ENCODE peak calls at places on chromosomes 3 and 15, in nine cellular contexts. Y, U, B, Z, V, D, X, A and F are unnamed samples. For H3K27me3, the result is how much of the 10 kb centered on the place peaks cover.

GRCh38 chr3:9916734-9917680 is at the start of gene IL17RC:
- DNase-seq in V (peak), D (peak), X (no peak), Y (peak), B (peak), A (peak), U (peak), Z (peak), F (no peak)

GRCh38 chr15:32774022-32774421 is 56.2 kb downstream of the GREM1 start:
- DNase-seq in X (no peak), V (no peak), D (no peak), B (no peak), Z (no peak), A (no peak), Y (no peak), U (peak), F (no peak)

GRCh38 chr3:8557298-8557697 is 55.7 kb downstream of the LMCD1 start:
- DNase-seq in A (peak), Z (peak), Y (no peak), D (no peak), X (no peak), V (no peak), B (peak), U (peak), F (no peak)

GRCh38 chr15:58142827-58143226 is 4.6 kb downstream of the AQP9 start:
- DNase-seq in V (no peak), Z (no peak), Y (no peak), U (no peak), A (no peak), D (no peak), X (no peak), B (no peak), F (no peak)

GRCh38 chr3:51110586-51110985 is 274.5 kb upstream of the MANF start:
- DNase-seq in X (no peak), A (no peak), U (no peak), B (no peak), V (no peak), Z (no peak), D (no peak), Y (no peak), F (no peak)

GRCh38 chr15:91007266-91007665 is 12.9 kb upstream of the PRC1 start:
- DNase-seq in X (no peak), B (no peak), U (no peak), D (peak), Y (no peak), A (no peak), V (no peak), Z (no peak), F (no peak)

GRCh38 chr3:145902166-145902565 is 258.8 kb downstream of the PLOD2 start:
- DNase-seq in D (no peak), B (no peak), V (no peak), Y (no peak), U (no peak), X (no peak), A (no peak), Z (no peak), F (no peak)

GRCh38 chr3:39762537-39762936 is 46.9 kb upstream of the MYRIP start:
- DNase-seq in V (no peak), X (no peak), B (no peak), A (no peak), Z (no peak), D (no peak), Y (no peak), U (no peak), F (no peak)

GRCh38 chr3:49869525-49870126 is at the start of gene CAMKV:
- DNase-seq in V (peak), D (no peak), Y (peak), B (no peak), Z (no peak), A (no peak), X (peak), U (no peak), F (no peak)

GRCh38 chr3:187186801-187187421 is 10.4 kb upstream of the RTP1 start:
- DNase-seq in B (peak), Y (no peak), Z (peak), U (peak), X (no peak), V (peak), D (peak), A (peak), F (no peak)

GRCh38 chr3:129224984-129225393 is 24.4 kb upstream of the COPG1 start:
- DNase-seq in Z (peak), B (peak), D (peak), Y (no peak), U (peak), X (peak), V (peak), A (peak), F (peak)

GRCh38 chr3:40109641-40110490 is 199.6 kb upstream of the EIF1B start:
- DNase-seq in V (peak), Y (peak), A (no peak), D (no peak), X (no peak), B (no peak), U (peak), Z (no peak), F (no peak)

GRCh38 chr3:183579967-183580720 is 24.6 kb upstream of the KLHL6 start:
- DNase-seq in X (no peak), D (no peak), U (peak), A (peak), V (no peak), Z (peak), B (no peak), Y (no peak), F (no peak)

GRCh38 chr15:75178171-75178937 is 23.3 kb upstream of the C15orf39 start:
- DNase-seq in A (peak), Y (peak), X (no peak), V (peak), D (peak), Z (no peak), U (no peak), B (no peak), F (no peak)

GRCh38 chr3:175664911-175665310 is 805.8 kb downstream of the NAALADL2 start:
- DNase-seq in V (no peak), A (no peak), Z (no peak), D (no peak), B (no peak), U (no peak), Y (no peak), X (no peak), F (no peak)

DNA sequence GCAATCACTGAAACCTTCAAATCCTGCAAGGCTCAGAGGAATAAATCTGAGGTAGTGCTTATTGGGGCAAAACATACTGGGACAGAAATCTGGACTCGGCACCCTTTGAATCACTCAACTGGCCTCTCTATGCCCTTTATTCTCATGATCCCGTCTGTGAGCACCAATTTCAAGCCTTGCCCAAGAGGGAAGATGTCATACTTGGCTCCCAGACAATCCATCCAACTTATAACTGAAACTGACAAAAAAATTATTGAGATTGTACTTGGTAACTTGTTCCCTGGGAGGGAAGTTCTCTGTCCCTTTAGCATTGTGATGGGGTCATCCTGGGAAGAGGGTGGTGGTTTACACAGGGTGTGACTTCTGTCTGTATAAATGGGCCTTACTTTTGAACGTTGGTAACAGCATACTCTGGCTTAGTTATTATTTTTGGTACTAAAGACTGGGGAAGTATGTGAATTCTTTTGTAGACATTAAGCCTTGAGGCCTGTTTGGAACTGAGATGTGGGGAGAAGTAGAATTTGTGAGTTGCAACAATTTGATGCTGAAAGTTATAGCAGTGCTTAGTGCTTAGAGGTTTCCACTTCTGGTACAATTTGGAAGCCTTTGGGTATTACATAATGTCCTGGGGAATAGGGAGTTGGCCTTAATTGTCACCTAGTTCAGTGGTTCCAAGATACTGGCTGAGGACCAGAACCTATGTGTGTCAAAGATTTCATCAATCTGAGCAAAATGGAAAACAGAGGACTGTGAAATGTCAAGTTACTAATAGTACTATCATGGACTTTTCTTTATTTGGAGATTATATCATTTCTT is 15.7 kb downstream of the TLNRD1 start:
- DNase-seq in Y (no peak), B (no peak), V (no peak), U (no peak), X (no peak), A (no peak), D (no peak), Z (no peak), F (no peak)
- TF ChIP-seq CTCF in Y (no peak), B (no peak), V (no peak), U (no peak), X (no peak), A (no peak), D (no peak), Z (no peak), F (no peak)

DNA sequence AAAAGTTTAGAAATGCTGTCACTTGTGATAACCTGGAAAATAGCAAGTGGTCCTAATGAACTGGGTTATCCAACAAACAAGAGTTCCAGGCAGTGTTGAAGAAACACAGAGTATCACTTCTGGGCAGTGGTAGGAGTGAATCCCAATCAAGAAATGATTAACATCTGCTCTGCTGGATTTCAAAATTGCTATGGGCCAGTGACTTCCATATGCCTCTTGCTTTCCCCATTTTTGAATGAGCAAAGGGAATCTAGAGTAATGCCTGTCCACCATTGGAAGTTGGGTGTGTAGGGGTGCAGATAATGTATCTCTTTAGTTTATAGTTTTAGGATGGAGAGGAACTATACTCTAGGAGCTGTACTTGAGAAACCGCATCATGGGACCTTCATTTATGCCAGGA is 236.5 kb downstream of the RPLP1 start:
- DNase-seq in B (no peak), Y (no peak), X (no peak), D (no peak), U (no peak), V (no peak), A (no peak), Z (no peak), F (no peak)
- H3K27me3 ChIP-seq in B (under half), Y (under half), X (under half), D (under half), U (under half), V (under half), A (under half), Z (under half), F (under half)

GRCh38 chr15:41562258-41562657 is 3.2 kb downstream of the TYRO3 start:
- DNase-seq in U (peak), Z (no peak), V (no peak), D (no peak), Y (no peak), A (no peak), X (no peak), B (no peak), F (no peak)

GRCh38 chr15:41561104-41561776 is 2.2 kb downstream of the TYRO3 start:
- DNase-seq in X (no peak), U (no peak), A (no peak), Y (no peak), B (no peak), V (no peak), Z (no peak), D (no peak), F (no peak)

GRCh38 chr15:41564286-41564959 is 5.4 kb downstream of the TYRO3 start:
- DNase-seq in A (no peak), D (no peak), Y (peak), B (no peak), V (peak), U (peak), Z (no peak), X (no peak), F (no peak)

GRCh38 chr15:41561777-41562145 is 2.7 kb downstream of the TYRO3 start:
- DNase-seq in Z (no peak), D (no peak), A (peak), Y (peak), B (no peak), U (peak), V (peak), X (no peak), F (no peak)

GRCh38 chr15:41562784-41563198 is 3.8 kb downstream of the TYRO3 start:
- DNase-seq in Y (no peak), B (no peak), A (no peak), V (no peak), Z (no peak), D (no peak), U (peak), X (no peak), F (no peak)
- TF ChIP-seq CTCF in Y (no peak), B (no peak), A (no peak), V (no peak), Z (no peak), D (no peak), U (no peak), X (no peak), F (no peak)

DNA sequence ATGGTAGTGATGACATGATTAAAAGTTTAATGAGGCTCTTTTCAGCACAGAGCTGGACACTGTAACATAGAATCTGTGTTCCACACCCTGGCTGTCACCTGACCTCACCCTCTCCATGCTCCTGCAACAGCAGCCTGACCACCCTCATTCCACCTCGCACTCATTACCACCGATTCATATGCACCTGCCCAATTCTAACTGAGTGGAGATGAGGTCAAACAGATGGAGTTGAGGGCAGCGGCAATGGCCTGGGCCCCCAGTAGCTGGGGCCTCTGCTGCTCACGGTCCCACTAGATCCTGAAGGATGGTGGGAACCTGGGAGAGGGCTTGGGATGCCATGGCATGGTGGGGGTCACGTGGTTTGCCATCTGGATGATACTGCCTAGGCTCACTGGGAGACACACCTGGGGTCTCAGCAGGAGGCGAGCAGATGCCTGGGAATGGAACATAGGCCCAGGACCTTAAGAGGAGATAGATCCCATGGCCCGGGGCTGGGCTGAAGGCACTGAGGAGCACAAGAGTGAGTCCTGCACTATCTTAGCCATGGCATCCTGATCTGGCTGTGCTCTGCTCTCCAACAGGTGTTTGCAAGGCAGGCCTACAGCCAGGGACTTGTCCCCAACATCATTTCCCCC is 1.3 kb downstream of the SCN5A start:
- DNase-seq in A (peak), U (no peak), Z (no peak), X (no peak), B (no peak), D (no peak), V (peak), Y (no peak), F (no peak)
- H3K27me3 ChIP-seq in A (under half), U (half or more), Z (under half), X (under half), B (under half), D (half or more), V (under half), Y (under half), F (half or more)

DNA sequence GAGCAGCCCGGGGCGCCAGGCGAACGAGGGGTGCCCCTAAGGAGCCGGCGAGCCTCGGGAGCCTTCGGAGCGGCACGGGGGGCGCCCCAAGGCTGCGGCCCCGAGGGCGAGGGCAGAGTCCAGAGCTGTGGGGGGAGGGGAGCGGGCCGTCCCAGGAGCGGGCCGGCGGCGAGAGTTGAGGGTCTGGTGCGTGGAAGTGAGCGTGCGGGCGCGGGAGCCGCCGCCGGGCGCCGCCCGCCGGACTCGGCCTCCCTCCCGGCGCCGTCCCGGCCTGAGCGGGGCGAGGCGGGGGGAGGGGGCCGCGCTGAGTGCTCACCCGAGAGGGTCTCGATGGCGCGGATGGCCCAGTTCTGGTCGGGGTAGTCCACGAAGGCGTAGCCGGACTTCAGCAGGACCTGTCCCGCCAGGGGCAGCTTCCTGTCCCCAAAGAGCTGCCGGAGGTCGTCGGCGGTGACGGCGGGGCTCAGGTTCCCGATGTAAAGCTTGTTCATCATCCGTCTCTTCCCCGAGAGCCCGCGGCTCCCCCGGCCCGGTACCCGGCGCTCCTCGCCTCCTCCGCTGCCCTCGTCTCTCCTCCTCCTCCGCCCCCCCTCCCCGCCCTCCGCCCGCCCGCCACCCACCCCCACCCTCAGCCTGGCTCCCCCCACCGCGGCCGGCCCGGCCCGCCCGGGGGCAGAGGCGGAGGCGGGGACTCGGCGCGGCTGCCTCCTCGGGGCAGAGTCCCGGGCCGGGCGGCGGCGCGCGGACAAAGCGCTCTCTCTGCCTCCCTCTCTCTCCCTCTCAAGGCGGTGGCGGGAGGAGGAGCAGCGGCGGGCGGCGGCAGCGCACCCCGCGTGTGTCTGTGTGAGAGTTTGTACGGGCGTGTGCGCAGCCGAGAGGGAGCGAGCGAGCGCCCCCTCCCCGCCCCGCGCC is at the start of gene IGF2BP2:
- DNase-seq in D (peak), A (peak), B (no peak), X (no peak), V (peak), Z (peak), U (peak), Y (peak), F (no peak)
- TF ChIP-seq CTCF in D (no peak), A (no peak), B (no peak), X (no peak), V (peak), Z (no peak), U (no peak), Y (peak), F (peak)

GRCh38 chr3:184778426-184779332 is 33.3 kb upstream of the VPS8 start:
- DNase-seq in Y (no peak), D (no peak), A (no peak), Z (no peak), B (no peak), X (no peak), U (peak), V (no peak), F (no peak)
- H3K27me3 ChIP-seq in Y (under half), D (under half), A (under half), Z (under half), B (under half), X (under half), U (under half), V (under half), F (under half)

GRCh38 chr3:134640872-134641470 is 9.9 kb downstream of the KY start:
- DNase-seq in X (peak), Y (peak), Z (no peak), A (no peak), V (peak), B (no peak), D (peak), U (peak), F (no peak)
- TF ChIP-seq CTCF in X (peak), Y (peak), Z (peak), A (no peak), V (peak), B (peak), D (peak), U (peak), F (peak)

GRCh38 chr15:51678081-51678480 is 3.2 kb upstream of the SCG3 start:
- DNase-seq in D (no peak), X (peak), V (no peak), B (no peak), A (no peak), U (no peak), Y (no peak), Z (no peak), F (no peak)

GRCh38 chr15:51681303-51681963 is at the start of gene SCG3:
- DNase-seq in Z (peak), X (peak), Y (peak), D (peak), B (peak), V (peak), U (peak), A (peak), F (peak)

GRCh38 chr15:51677453-51677852 is 3.9 kb upstream of the SCG3 start:
- DNase-seq in V (no peak), Y (no peak), U (no peak), A (no peak), X (no peak), D (no peak), B (no peak), Z (no peak), F (no peak)

GRCh38 chr15:51675234-51675633 is 6.1 kb upstream of the SCG3 start:
- DNase-seq in A (no peak), X (no peak), V (no peak), D (no peak), Y (peak), Z (no peak), B (no peak), U (no peak), F (no peak)

DNA sequence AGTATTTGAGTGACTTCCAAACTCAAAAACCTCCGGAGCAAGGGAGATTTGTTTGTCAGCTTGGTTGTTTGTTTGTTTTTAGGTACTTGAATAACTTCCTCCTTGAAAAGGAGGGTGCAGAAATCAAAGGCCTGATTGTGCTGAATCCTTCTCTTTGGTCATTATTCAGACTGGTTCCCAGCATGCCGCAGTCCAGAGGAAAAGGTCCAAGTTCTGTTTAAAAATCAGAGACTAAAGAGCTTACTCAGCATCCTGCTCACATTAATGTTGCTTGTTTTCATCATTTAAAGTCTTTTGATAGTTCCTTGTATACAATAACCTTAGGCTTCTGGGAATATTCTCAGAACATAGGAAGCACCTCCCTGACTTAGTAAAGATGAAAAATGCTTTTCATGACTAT is 987 bp upstream of the SCG3 start:
- DNase-seq in U (no peak), B (no peak), A (no peak), V (no peak), D (no peak), X (no peak), Y (no peak), Z (no peak), F (no peak)
- H3K27me3 ChIP-seq in U (under half), B (under half), A (under half), V (under half), D (under half), X (under half), Y (under half), Z (under half), F (under half)